ENCODE peak calls at places on chromosomes 6 and 20, in seven cellular contexts. M is HepG2, J is sigmoid colon, E is K562, O is HCT116, N is endothelial cell of umbilical vein, A is stomach. F is an unnamed sample.

GRCh38 chr6:157194643-157195042 is 128.7 kb downstream of the TMEM242 start:
- DNase-seq in M (no peak), J (no peak), E (no peak), O (no peak), N (no peak), A (no peak), F (no peak)

GRCh38 chr20:19943021-19943659 is 74.0 kb upstream of the NAA20 start:
- DNase-seq in M (no peak), J (no peak), E (no peak), O (no peak), N (peak), A (peak), F (no peak)

GRCh38 chr6:25070547-25071366 is 135.0 kb upstream of the RIPOR2 start:
- DNase-seq in M (peak), J (peak), E (peak), O (peak), N (peak), A (peak), F (no peak)

GRCh38 chr6:63816979-63817436 is 181.4 kb downstream of the PHF3 start:
- DNase-seq in M (peak), J (no peak), E (no peak), O (no peak), N (no peak), A (no peak), F (no peak)

GRCh38 chr20:35368616-35369423 is 43.0 kb downstream of the UQCC1 start:
- DNase-seq in M (no peak), J (no peak), E (no peak), O (no peak), N (no peak), A (no peak), F (no peak)

GRCh38 chr20:41631826-41632225 is 13.6 kb upstream of the CHD6 start:
- DNase-seq in M (no peak), J (no peak), E (no peak), O (no peak), N (no peak), A (no peak), F (no peak)

GRCh38 chr6:134593887-134594286 is 276.0 kb upstream of the SGK1 start:
- DNase-seq in M (no peak), J (no peak), E (no peak), O (no peak), N (no peak), A (no peak), F (no peak)

GRCh38 chr6:133705071-133705470 is 183.8 kb upstream of the TCF21 start:
- DNase-seq in M (no peak), J (no peak), E (no peak), O (no peak), N (no peak), A (no peak), F (no peak)

GRCh38 chr6:71527831-71528377 is 239.3 kb downstream of the OGFRL1 start:
- DNase-seq in M (no peak), J (no peak), E (no peak), O (no peak), N (peak), A (no peak), F (no peak)

GRCh38 chr20:58868795-58869194 is 16.3 kb downstream of the GNAS start:
- DNase-seq in M (no peak), J (no peak), E (no peak), O (no peak), N (no peak), A (no peak), F (no peak)

GRCh38 chr6:161407581-161407980 is 133.7 kb upstream of the AGPAT4 start:
- DNase-seq in M (peak), J (no peak), E (peak), O (no peak), N (no peak), A (no peak), F (no peak)

GRCh38 chr6:51093899-51094665 is 275.4 kb downstream of the TFAP2B start:
- DNase-seq in M (no peak), J (no peak), E (no peak), O (no peak), N (no peak), A (no peak), F (no peak)

GRCh38 chr6:125363360-125364121 is 61.8 kb upstream of the HDDC2 start:
- DNase-seq in M (peak), J (peak), E (no peak), O (no peak), N (peak), A (peak), F (no peak)

GRCh38 chr20:62824476-62825287 is 7.8 kb downstream of the COL9A3 start:
- DNase-seq in M (peak), J (peak), E (peak), O (no peak), N (no peak), A (peak), F (no peak)

GRCh38 chr20:63611646-63612045 is 15.3 kb downstream of the GMEB2 start:
- DNase-seq in M (no peak), J (no peak), E (no peak), O (no peak), N (no peak), A (no peak), F (no peak)

GRCh38 chr20:51331466-51331865 is 211.1 kb downstream of the NFATC2 start:
- DNase-seq in M (no peak), J (no peak), E (no peak), O (no peak), N (no peak), A (no peak), F (no peak)

GRCh38 chr6:126963077-126963809 is 155.2 kb upstream of the RSPO3 start:
- DNase-seq in M (no peak), J (no peak), E (no peak), O (no peak), N (no peak), A (no peak), F (no peak)

GRCh38 chr20:11003341-11003740 is 329.5 kb upstream of the JAG1 start:
- DNase-seq in M (no peak), J (no peak), E (no peak), O (no peak), N (no peak), A (no peak), F (no peak)

GRCh38 chr6:160337991-160338390 is 10.2 kb upstream of the SLC22A3 start:
- DNase-seq in M (no peak), J (no peak), E (no peak), O (no peak), N (no peak), A (no peak), F (no peak)
- TF ChIP-seq POLR2A in M (no peak), J (no peak), E (no peak), O (no peak), N (no peak), A (no peak), F (no peak)

GRCh38 chr6:106509420-106510089 is 119.7 kb downstream of the RTN4IP1 start:
- DNase-seq in M (peak), J (peak), E (no peak), O (no peak), N (no peak), A (no peak), F (no peak)

GRCh38 chr6:106508836-106509235 is 120.5 kb downstream of the RTN4IP1 start:
- DNase-seq in M (no peak), J (no peak), E (no peak), O (no peak), N (no peak), A (no peak), F (no peak)

GRCh38 chr6:106511274-106512047 is 117.8 kb downstream of the RTN4IP1 start:
- DNase-seq in M (peak), J (peak), E (no peak), O (no peak), N (peak), A (peak), F (no peak)

GRCh38 chr6:106512048-106512957 is 117.0 kb downstream of the RTN4IP1 start:
- DNase-seq in M (peak), J (peak), E (no peak), O (no peak), N (peak), A (peak), F (no peak)

DNA sequence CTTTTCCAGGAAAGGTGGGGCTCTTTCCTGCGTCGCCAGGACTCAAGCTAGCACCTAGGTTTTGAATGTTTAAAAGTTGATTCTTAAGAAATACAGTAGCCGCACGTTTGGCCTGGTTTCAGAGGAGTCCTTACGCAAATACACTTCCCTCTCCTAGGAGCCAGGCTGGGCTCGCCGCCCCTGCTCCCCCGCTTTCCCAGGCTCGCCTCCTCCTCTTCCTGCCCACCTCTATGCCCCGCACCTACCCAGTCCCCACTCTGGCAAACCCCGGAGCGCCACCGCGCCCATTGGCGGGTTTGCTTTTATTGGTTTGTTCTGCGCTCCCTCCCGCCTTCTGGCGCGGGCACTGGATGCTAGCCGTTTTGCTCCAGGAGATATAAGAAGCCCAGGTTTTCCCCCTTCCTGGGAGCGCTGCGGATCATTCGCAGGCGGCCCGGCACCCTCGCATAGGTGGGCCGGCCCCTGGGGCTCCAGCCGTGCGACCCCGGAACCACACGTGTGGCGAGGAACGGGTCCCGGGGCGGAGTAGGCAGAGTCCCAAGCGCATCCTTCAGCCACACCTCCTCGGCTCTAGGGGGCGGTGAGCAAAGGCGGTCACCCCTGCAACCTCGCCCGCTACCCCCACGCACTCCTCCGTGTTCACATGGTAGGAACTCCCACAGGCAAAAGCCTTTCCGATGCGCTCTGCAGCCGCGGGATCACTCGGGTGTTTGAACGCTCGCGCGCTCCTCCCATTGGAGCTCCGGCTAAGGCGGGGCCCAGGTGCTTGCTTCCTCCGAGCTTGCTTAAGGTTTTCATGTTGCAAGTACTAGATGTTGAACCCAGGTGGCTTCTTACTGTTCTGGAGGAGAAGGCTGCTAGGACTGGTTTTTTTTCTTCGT is 119.0 kb downstream of the RTN4IP1 start:
- DNase-seq in M (peak), J (peak), E (no peak), O (no peak), N (no peak), A (peak), F (no peak)
- TF ChIP-seq CTCF in M (peak), J (no peak), E (no peak), O (no peak), N (no peak), A (no peak), F (no peak)

GRCh38 chr6:92979281-92979680 is 440.1 kb downstream of the EPHA7 start:
- DNase-seq in M (no peak), J (no peak), E (no peak), O (no peak), N (peak), A (no peak), F (no peak)

DNA sequence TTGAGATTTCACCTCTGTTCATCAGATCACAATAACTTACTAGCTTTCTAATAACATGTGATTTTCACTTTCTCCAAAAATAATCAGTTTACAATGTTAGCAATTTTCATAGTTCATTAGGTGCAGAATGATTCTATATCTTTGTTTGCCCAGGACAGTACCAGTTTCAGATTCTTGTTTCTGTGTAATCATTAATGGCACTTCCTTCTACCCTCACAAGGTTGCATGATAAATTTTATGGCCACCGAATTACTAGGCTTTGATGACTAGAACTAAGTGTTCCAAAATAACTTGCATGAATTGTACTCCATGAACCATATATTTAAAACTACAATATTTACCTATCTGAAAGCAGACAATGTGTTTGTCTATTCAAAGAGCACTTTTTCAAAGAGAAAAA is 442.3 kb downstream of the EPHA7 start:
- DNase-seq in M (no peak), J (no peak), E (no peak), O (no peak), N (no peak), A (no peak), F (no peak)
- TF ChIP-seq POLR2AphosphoS5 in M (no peak), J (no peak), E (no peak), O (no peak), N (no peak), A (no peak), F (no peak)

GRCh38 chr6:39792501-39793450 is 600 bp downstream of the DAAM2 start:
- DNase-seq in M (no peak), J (peak), E (no peak), O (no peak), N (peak), A (no peak), F (no peak)
- TF ChIP-seq POLR2A in M (no peak), J (no peak), E (no peak), O (no peak), N (no peak), A (no peak), F (no peak)

GRCh38 chr20:664151-664550 is 11.2 kb upstream of the SRXN1 start:
- DNase-seq in M (no peak), J (no peak), E (no peak), O (no peak), N (no peak), A (no peak), F (no peak)

GRCh38 chr20:658731-659291 is 5.8 kb upstream of the SRXN1 start:
- DNase-seq in M (no peak), J (no peak), E (peak), O (no peak), N (no peak), A (no peak), F (no peak)

GRCh38 chr20:662289-663192 is 9.5 kb upstream of the SRXN1 start:
- DNase-seq in M (no peak), J (no peak), E (no peak), O (no peak), N (no peak), A (no peak), F (no peak)

GRCh38 chr20:663315-664090 is 10.5 kb upstream of the SRXN1 start:
- DNase-seq in M (no peak), J (no peak), E (no peak), O (no peak), N (no peak), A (no peak), F (no peak)

GRCh38 chr20:661474-662288 is 8.7 kb upstream of the SRXN1 start:
- DNase-seq in M (no peak), J (no peak), E (no peak), O (no peak), N (no peak), A (no peak), F (no peak)
- TF ChIP-seq CTCF in M (peak), J (no peak), E (no peak), O (no peak), N (no peak), A (no peak), F (no peak)

DNA sequence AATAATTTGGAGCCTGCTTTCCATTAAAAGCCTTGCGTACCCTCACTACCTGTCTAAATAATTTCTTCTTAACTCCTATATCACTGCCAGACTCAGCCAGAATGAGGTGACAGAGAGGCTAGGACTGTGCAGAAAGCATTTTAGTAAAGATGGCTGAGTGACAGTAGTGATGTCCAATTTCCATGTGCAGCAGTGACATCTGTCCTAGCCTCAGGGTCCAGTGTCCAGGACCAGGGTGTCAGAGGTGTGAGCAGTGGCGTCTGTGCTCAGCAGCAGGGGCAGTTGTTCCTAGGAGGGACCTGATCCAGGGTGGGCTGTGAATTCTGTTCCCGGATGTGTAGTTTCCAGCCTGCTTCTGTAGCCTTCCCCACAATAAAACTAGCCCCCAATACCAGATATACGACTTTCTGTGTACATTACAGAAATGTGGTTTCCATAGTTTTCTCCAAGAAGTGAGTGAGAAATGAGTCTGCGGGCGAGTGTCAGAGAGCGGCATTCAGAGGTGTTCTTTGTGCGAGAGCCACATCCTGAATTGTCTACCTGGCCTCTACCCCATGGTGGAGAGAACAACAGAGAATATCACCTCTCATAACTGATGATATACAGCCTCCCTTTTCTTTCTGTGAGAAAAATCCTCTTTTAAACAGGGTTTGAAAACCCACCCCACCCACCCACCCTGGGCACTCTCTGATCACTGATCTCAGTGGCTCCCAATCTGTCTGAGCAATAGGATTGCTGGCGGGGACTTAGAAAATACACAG is 5.8 kb downstream of the HLA-B start:
- DNase-seq in M (no peak), J (no peak), E (no peak), O (no peak), N (no peak), A (no peak), F (no peak)
- TF ChIP-seq POLR2AphosphoS5 in M (no peak), J (no peak), E (no peak), O (no peak), N (no peak), A (no peak), F (no peak)

GRCh38 chr6:31401403-31401802 is 2.0 kb upstream of the MICA start:
- DNase-seq in M (peak), J (peak), E (no peak), O (peak), N (peak), A (peak), F (no peak)
- TF ChIP-seq POLR2A in M (no peak), J (no peak), E (no peak), O (no peak), N (peak), A (no peak), F (no peak)

GRCh38 chr6:6712258-6712978 is 123.9 kb downstream of the LY86 start:
- DNase-seq in M (peak), J (no peak), E (peak), O (peak), N (no peak), A (peak), F (no peak)
- TF ChIP-seq CTCF in M (peak), J (no peak), E (peak), O (peak), N (no peak), A (no peak), F (no peak)

DNA sequence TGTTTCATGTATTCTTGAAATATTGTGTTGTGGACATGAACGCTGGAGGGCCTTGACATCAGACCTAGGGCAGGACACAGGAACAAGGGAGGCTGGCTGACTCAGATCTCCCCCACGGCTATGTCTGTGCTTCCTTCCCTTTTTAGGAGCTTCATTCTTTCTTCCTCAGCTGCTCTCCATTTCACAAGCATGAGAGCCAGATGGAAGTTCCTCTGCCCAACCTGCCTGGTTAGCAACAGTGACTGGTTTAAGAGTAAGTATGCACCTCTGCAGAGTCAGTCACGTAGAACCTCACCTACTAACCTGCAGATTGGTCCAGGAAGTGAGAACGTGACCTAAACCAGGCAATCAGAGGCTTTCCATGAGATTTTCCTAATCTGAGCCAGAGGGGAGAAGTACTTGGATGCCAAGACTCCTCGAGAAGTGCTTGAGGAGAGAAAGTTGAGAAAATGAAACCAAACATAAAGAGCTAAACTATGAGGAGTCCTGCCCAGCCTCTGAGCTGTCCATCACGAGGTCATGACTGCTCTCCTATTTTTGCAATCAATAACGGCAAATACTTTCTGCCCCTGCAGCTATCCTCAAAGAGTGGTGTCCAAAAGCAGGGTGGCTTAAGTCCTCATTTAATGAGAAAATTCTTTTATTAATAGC is 465.2 kb upstream of the CITED2 start:
- DNase-seq in M (no peak), J (peak), E (no peak), O (no peak), N (no peak), A (no peak), F (no peak)
- TF ChIP-seq POLR2AphosphoS5 in M (no peak), J (no peak), E (no peak), O (no peak), N (no peak), A (no peak), F (no peak)

GRCh38 chr6:28124350-28124970 is at the start of gene ZSCAN16:
- DNase-seq in M (peak), J (peak), E (no peak), O (peak), N (peak), A (peak), F (no peak)
- TF ChIP-seq POLR2A in M (peak), J (no peak), E (no peak), O (peak), N (peak), A (no peak), F (no peak)